ENCODE peak calls at places on chromosomes 4 and X, in seven cellular contexts. W is endothelial cell of umbilical vein, H is ovary, G is A549, U is body of pancreas, V is NB4, A is testis. I is an unnamed sample.

GRCh38 chrX:110086916-110087484 is 84.1 kb downstream of the TMEM164 start:
- DNase-seq in W (peak; percentile 71), H (no peak), G (peak; percentile 72), U (peak; percentile 17), V (peak; percentile 84), A (no peak), I (no peak)

GRCh38 chr4:98780111-98780549 is 121.7 kb upstream of the TSPAN5 start:
- DNase-seq in W (no peak), H (no peak), G (no peak), U (no peak), V (no peak), A (peak; percentile 71), I (no peak)

GRCh38 chr4:35939746-35940145 is 304.6 kb downstream of the ARAP2 start:
- DNase-seq in W (no peak), H (no peak), G (no peak), U (no peak), V (no peak), A (no peak), I (no peak)

GRCh38 chrX:12975999-12976558 is 1.2 kb downstream of the TMSB4X start:
- DNase-seq in W (no peak), H (peak; percentile 43), G (peak; percentile 55), U (no peak), V (peak; percentile 84), A (peak; percentile 33), I (peak; percentile 40)

GRCh38 chr4:184476660-184477059 is 2.3 kb upstream of the IRF2 start:
- DNase-seq in W (no peak), H (no peak), G (no peak), U (no peak), V (no peak), A (no peak), I (no peak)

GRCh38 chr4:40020221-40020620 is 36.4 kb upstream of the N4BP2 start:
- DNase-seq in W (no peak), H (no peak), G (no peak), U (no peak), V (no peak), A (no peak), I (no peak)

GRCh38 chrX:116284383-116284782 is 113.8 kb downstream of the AGTR2 start:
- DNase-seq in W (no peak), H (no peak), G (no peak), U (no peak), V (no peak), A (no peak), I (no peak)

GRCh38 chr4:160848901-160849735 is 1314.7 kb downstream of the FSTL5 start:
- DNase-seq in W (no peak), H (no peak), G (no peak), U (no peak), V (no peak), A (no peak), I (no peak)

GRCh38 chr4:827209-828081 is 1.5 kb upstream of the CPLX1 start:
- DNase-seq in W (no peak), H (no peak), G (no peak), U (no peak), V (no peak), A (no peak), I (no peak)

GRCh38 chrX:97330150-97330549 is 446.4 kb downstream of the RPA4 start:
- DNase-seq in W (no peak), H (no peak), G (no peak), U (no peak), V (no peak), A (no peak), I (no peak)

GRCh38 chr4:99467908-99468307 is 32.8 kb upstream of the ADH7 start:
- DNase-seq in W (no peak), H (no peak), G (no peak), U (no peak), V (no peak), A (no peak), I (no peak)

GRCh38 chrX:20374866-20375530 is 108.3 kb upstream of the RPS6KA3 start:
- DNase-seq in W (no peak), H (no peak), G (no peak), U (peak; percentile 36), V (peak; percentile 62), A (no peak), I (no peak)

GRCh38 chr4:188624370-188624769 is 485.1 kb downstream of the TRIML1 start:
- DNase-seq in W (no peak), H (no peak), G (no peak), U (no peak), V (no peak), A (no peak), I (no peak)

GRCh38 chr4:173121044-173121685 is 47.4 kb upstream of the GALNT7 start:
- DNase-seq in W (peak; percentile 15), H (no peak), G (no peak), U (peak; percentile 47), V (peak; percentile 60), A (no peak), I (peak; percentile 40)

GRCh38 chrX:24146283-24146865 is 3.2 kb upstream of the ZFX start:
- DNase-seq in W (peak; percentile 44), H (no peak), G (no peak), U (no peak), V (peak; percentile 60), A (no peak), I (no peak)

GRCh38 chrX:56813318-56813837 is 84.3 kb downstream of the NBDY start:
- DNase-seq in W (peak; percentile 57), H (no peak), G (no peak), U (peak; percentile 21), V (peak; percentile 86), A (no peak), I (no peak)

GRCh38 chr4:82044141-82044993 is 329.4 kb downstream of the HNRNPD start:
- DNase-seq in W (no peak), H (peak; percentile 71), G (no peak), U (peak; percentile 80), V (peak; percentile 72), A (peak; percentile 68), I (peak; percentile 66)

GRCh38 chr4:118968006-118968405 is 79.4 kb downstream of the SYNPO2 start:
- DNase-seq in W (peak; percentile 38), H (peak; percentile 50), G (no peak), U (peak; percentile 65), V (peak; percentile 93), A (peak; percentile 79), I (peak; percentile 57)

GRCh38 chr4:129110931-129111330 is 15.0 kb downstream of the C4orf33 start:
- DNase-seq in W (no peak), H (no peak), G (no peak), U (no peak), V (no peak), A (no peak), I (no peak)

GRCh38 chr4:99300934-99301333 is 10.1 kb upstream of the ADH1A start:
- DNase-seq in W (no peak), H (peak; percentile 85), G (no peak), U (peak; percentile 82), V (no peak), A (peak; percentile 86), I (peak; percentile 68)

GRCh38 chr4:140330311-140330900 is 43.0 kb upstream of the SCOC start:
- DNase-seq in W (peak; percentile 58), H (no peak), G (peak; percentile 18), U (no peak), V (peak; percentile 46), A (no peak), I (no peak)

GRCh38 chr4:167143018-167143417 is 91.3 kb downstream of the SPOCK3 start:
- DNase-seq in W (no peak), H (no peak), G (no peak), U (no peak), V (no peak), A (no peak), I (no peak)

GRCh38 chr4:167150587-167150986 is 83.7 kb downstream of the SPOCK3 start:
- DNase-seq in W (no peak), H (no peak), G (no peak), U (no peak), V (no peak), A (no peak), I (no peak)

GRCh38 chr4:167144605-167145004 is 89.7 kb downstream of the SPOCK3 start:
- DNase-seq in W (no peak), H (no peak), G (no peak), U (no peak), V (no peak), A (no peak), I (no peak)
- TF ChIP-seq POLR2A in W (no peak), H (no peak), G (no peak), U (no peak), V (no peak), A (no peak), I (no peak)

GRCh38 chr4:106315968-106316772 is at the start of the genes AIMP1 and TBCK:
- DNase-seq in W (peak; percentile 92), H (peak; percentile 91), G (peak; percentile 52), U (peak; percentile 91), V (peak; percentile 92), A (peak; percentile 94), I (peak; percentile 87)
- TF ChIP-seq POLR2A in W (peak; percentile 78), H (peak; percentile 64), G (peak; percentile 63), U (peak; percentile 67), V (peak; percentile 59), A (no peak), I (no peak)

GRCh38 chr4:25313194-25313895 is 771 bp downstream of the ZCCHC4 start:
- DNase-seq in W (no peak), H (no peak), G (no peak), U (no peak), V (peak; percentile 45), A (no peak), I (no peak)

GRCh38 chr4:25310066-25310824 is 2.3 kb upstream of the ZCCHC4 start:
- DNase-seq in W (no peak), H (no peak), G (no peak), U (no peak), V (peak; percentile 79), A (no peak), I (no peak)

GRCh38 chr4:25308761-25309160 is 3.8 kb upstream of the ZCCHC4 start:
- DNase-seq in W (no peak), H (no peak), G (no peak), U (no peak), V (no peak), A (no peak), I (no peak)

GRCh38 chr4:25310825-25311210 is 1.8 kb upstream of the ZCCHC4 start:
- DNase-seq in W (no peak), H (no peak), G (no peak), U (no peak), V (no peak), A (no peak), I (no peak)

GRCh38 chr4:25312496-25313193 is at the start of gene ZCCHC4:
- DNase-seq in W (peak; percentile 93), H (peak; percentile 92), G (peak; percentile 18), U (peak; percentile 93), V (peak; percentile 97), A (peak; percentile 96), I (peak; percentile 94)
- TF ChIP-seq POLR2A in W (peak; percentile 80), H (peak; percentile 19), G (peak; percentile 51), U (peak; percentile 35), V (peak; percentile 72), A (no peak), I (no peak)

DNA sequence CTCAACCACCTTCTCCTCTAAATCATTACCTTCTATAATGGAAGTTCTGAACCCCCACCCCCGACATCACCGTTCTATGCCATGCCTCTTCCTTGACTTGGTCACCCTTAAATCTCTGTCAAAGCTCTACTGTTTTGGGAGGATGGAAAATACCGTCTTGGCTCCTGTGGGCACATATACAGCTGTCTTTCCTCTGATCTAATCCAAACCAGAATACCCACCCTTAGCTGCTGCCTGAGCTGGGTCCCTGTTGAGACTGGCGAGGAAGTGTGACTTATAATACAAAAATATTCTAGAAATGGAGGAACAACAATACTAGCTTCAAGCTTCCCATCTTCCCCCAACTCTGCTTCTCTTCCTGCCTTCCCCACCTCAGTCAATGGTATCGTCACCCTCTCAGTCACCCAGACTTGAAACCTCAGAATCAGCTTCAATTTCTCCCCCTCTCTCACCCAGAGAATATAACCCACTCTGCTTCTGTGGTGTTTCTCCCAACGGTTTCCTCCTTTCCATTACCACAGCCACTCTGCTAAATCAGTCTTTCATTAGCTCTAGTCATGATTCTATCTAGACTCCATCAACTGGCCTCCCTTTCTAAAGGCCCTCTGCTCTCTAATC is 583 bp upstream of the IL2RG start:
- DNase-seq in W (no peak), H (no peak), G (no peak), U (no peak), V (peak; percentile 73), A (no peak), I (no peak)
- TF ChIP-seq POLR2A in W (no peak), H (no peak), G (no peak), U (no peak), V (no peak), A (no peak), I (no peak)

I was measured in stomach.